ENCODE peak calls at places on chromosomes 3 and 15, in four cellular contexts. J is fibroblast of lung, E is AG09319, C is IMR-90. Z is an unnamed sample.

GRCh38 chr3:190684776-190685175 is 170.9 kb downstream of the IL1RAP start:
- DNase-seq in J (no peak), E (no peak), C (no peak), Z (no peak)

GRCh38 chr3:20185364-20185732 is 658 bp downstream of the SGO1 start:
- DNase-seq in J (peak), E (no peak), C (peak), Z (no peak)

GRCh38 chr3:58047806-58048205 is 39.6 kb downstream of the FLNB start:
- DNase-seq in J (peak), E (peak), C (peak), Z (no peak)

GRCh38 chr15:60673918-60674558 is 195.1 kb upstream of the ICE2 start:
- DNase-seq in J (peak), E (peak), C (peak), Z (peak)

GRCh38 chr3:56672-57071 is 139.9 kb upstream of the CHL1 start:
- DNase-seq in J (no peak), E (no peak), C (no peak), Z (no peak)

GRCh38 chr15:38846351-38846750 is 281.7 kb upstream of the RASGRP1 start:
- DNase-seq in J (no peak), E (no peak), C (peak), Z (no peak)

GRCh38 chr3:17752441-17752840 is 10.0 kb upstream of the TBC1D5 start:
- DNase-seq in J (no peak), E (peak), C (no peak), Z (no peak)

GRCh38 chr3:149375164-149375823 is 2.2 kb downstream of the TM4SF1 start:
- DNase-seq in J (peak), E (no peak), C (peak), Z (no peak)

GRCh38 chr3:159378391-159378790 is 576.5 kb downstream of the MFSD1 start:
- DNase-seq in J (no peak), E (no peak), C (no peak), Z (no peak)

GRCh38 chr15:94297543-94297942 is 66.2 kb downstream of the MCTP2 start:
- DNase-seq in J (no peak), E (no peak), C (no peak), Z (no peak)

GRCh38 chr15:88641959-88642452 is 3.2 kb downstream of the ISG20 start:
- DNase-seq in J (no peak), E (no peak), C (no peak), Z (no peak)

GRCh38 chr15:85543741-85544155 is 163.3 kb downstream of the AKAP13 start:
- DNase-seq in J (no peak), E (no peak), C (no peak), Z (no peak)

GRCh38 chr3:141710888-141711616 is 27.0 kb upstream of the RNF7 start:
- DNase-seq in J (peak), E (no peak), C (peak), Z (no peak)

GRCh38 chr3:141710121-141710520 is 28.0 kb upstream of the RNF7 start:
- DNase-seq in J (no peak), E (no peak), C (no peak), Z (no peak)

GRCh38 chr3:141709126-141709770 is 28.9 kb upstream of the RNF7 start:
- DNase-seq in J (no peak), E (no peak), C (no peak), Z (no peak)

GRCh38 chr3:141707741-141708203 is 30.3 kb upstream of the RNF7 start:
- DNase-seq in J (peak), E (no peak), C (peak), Z (no peak)

DNA sequence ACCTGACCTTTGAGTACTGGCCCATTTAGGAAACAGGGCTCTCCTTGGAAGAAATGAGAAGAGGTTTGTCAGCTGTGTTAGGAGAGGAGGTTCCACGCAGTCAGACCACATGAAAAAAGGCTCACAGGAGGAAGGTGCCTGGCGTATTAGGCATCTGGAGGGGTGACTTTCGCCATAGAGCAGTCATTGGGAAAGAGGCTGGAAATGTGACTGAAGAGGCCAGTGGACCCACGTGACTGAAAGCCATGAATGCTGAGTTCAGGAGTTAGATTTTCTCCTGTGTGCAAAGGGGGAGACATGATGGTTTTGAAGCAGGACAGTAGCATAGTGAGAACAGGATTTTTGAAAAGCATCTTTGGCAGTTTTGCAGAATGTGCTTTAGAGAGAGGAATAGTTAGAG is 29.7 kb upstream of the RNF7 start:
- DNase-seq in J (no peak), E (no peak), C (peak), Z (no peak)
- TF ChIP-seq CTCF in J (no peak), E (no peak), C (no peak), Z (no peak)

GRCh38 chr15:73284073-73284472 is 84.7 kb downstream of the HCN4 start:
- DNase-seq in J (peak), E (no peak), C (peak), Z (no peak)
- TF ChIP-seq CTCF in J (peak), E (peak), C (peak), Z (no peak)

DNA sequence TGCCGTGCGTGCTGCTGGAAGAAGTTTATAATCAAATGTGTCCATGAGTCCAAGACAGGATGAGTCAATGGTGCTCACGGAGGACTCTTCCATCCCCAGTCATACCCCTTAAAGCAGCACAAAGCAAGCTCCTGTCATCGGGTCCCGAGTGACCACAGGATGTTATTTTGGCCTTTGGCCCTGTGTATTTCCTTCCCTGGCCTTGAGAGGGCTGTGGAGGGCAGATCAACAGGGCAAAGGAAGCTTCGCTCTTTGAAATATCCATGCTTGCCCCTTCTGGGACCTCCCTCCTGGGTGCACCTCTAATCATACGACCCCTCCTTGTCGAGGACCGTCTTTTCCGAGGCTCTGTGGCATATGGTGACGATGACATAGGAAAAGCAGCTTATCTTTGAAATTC is 93.4 kb downstream of the SLCO3A1 start:
- DNase-seq in J (no peak), E (no peak), C (no peak), Z (no peak)
- TF ChIP-seq CTCF in J (no peak), E (no peak), C (no peak), Z (peak)

DNA sequence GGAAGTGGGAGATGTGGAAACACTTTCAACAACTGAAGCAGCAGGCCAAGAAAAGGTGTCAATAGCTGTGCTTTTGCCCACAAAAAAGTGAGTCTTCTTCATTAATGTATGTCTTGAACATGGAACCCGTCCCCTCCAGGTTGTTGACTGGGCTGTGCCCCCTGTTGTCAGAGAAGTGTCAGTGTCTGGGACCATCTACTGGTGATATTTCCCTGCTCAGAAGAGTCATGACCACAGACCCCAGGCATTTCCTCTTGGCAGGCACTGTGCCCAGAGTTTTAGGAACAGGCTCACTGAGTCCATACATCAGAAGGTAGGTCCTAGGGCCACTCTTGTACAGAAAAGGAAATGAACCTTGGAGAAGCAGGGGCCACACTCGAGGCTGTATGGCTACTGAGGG is 54.8 kb upstream of the LARS2 start:
- DNase-seq in J (peak), E (no peak), C (peak), Z (no peak)
- TF ChIP-seq CTCF in J (no peak), E (no peak), C (no peak), Z (no peak)

GRCh38 chr3:38628835-38629234 is 20.7 kb downstream of the SCN5A start:
- DNase-seq in J (no peak), E (no peak), C (no peak), Z (no peak)

GRCh38 chr3:38626171-38626570 is 23.3 kb downstream of the SCN5A start:
- DNase-seq in J (no peak), E (no peak), C (no peak), Z (no peak)

GRCh38 chr3:38630070-38630469 is 19.4 kb downstream of the SCN5A start:
- DNase-seq in J (no peak), E (no peak), C (no peak), Z (no peak)

GRCh38 chr3:38630591-38630990 is 18.9 kb downstream of the SCN5A start:
- DNase-seq in J (no peak), E (no peak), C (no peak), Z (no peak)

GRCh38 chr3:38627956-38628355 is 21.5 kb downstream of the SCN5A start:
- DNase-seq in J (no peak), E (no peak), C (no peak), Z (no peak)
- TF ChIP-seq CTCF in J (peak), E (peak), C (peak), Z (peak)

GRCh38 chr3:184715943-184716651 is 4.2 kb upstream of the MAGEF1 start:
- DNase-seq in J (peak), E (no peak), C (peak), Z (no peak)

GRCh38 chr3:184719709-184720108 is 7.8 kb upstream of the MAGEF1 start:
- DNase-seq in J (no peak), E (no peak), C (no peak), Z (no peak)

GRCh38 chr3:184717608-184717995 is 5.7 kb upstream of the MAGEF1 start:
- DNase-seq in J (no peak), E (no peak), C (no peak), Z (no peak)

GRCh38 chr3:184718431-184718830 is 6.6 kb upstream of the MAGEF1 start:
- DNase-seq in J (no peak), E (no peak), C (no peak), Z (no peak)

DNA sequence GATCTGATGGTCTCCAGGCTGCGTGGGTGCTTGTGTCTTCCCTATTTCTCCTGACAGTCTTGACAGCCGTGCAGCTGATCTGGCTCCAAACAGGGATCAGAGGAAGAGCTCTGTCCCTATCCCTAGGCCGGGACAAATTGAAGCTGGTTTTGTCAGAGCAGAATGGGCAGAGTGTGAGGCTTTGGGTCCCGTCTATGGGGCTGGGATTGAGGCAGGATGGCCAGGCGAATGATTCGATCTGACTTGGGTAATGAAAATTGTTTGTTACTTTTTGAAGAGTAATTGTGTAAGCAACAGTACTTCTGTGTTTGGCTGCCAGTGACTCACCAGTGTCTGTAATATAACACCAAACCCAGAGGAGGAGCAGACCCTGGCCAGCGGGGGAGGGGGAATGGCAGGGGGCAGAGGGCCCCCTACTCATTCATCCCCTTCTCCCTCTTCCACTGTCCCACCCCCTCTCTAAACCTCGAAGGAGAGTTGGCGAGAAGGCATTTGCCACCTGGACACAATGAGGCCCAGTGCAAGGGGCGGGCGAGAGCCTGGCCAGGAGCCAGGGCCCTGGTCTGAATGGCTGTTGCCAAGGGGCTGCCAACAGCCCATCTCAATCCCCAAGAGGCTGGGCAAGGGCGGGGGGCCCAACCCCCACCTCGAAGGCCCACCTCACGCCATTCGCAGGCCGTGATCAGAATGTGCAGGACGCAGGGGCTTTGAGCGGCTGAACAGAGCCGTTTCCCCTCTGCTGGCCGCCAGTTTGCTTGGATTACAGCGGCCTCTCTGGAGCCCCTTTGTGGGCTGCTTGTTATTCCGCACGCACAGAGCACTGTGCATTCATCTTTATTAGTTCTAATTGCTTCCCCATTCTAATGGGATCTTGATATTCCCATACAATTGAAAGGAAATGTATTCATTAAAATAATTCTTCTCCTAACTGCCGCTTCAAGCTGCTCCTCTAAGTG is 5.1 kb upstream of the MAGEF1 start:
- DNase-seq in J (peak), E (no peak), C (peak), Z (no peak)
- TF ChIP-seq CTCF in J (peak), E (peak), C (no peak), Z (no peak)

GRCh38 chr3:188658606-188659005 is 504.6 kb downstream of the LPP start:
- DNase-seq in J (no peak), E (no peak), C (no peak), Z (no peak)
- TF ChIP-seq CTCF in J (no peak), E (no peak), C (no peak), Z (no peak)